ENCODE peak calls at places on chromosome 3, in four cellular contexts. W is iPS-NIHi11, L is caudate nucleus, E is testis. M is an unnamed sample.

GRCh38 chr3:101038393-101038792 is 45.2 kb upstream of the ABI3BP start:
- DNase-seq in W (no peak), L (no peak), E (no peak), M (no peak)

GRCh38 chr3:196163687-196164493 is 47.3 kb downstream of the ZDHHC19 start:
- DNase-seq in W (peak; percentile 26), L (no peak), E (no peak), M (no peak)

GRCh38 chr3:9172851-9173320 is 76.6 kb downstream of the SRGAP3 start:
- DNase-seq in W (no peak), L (no peak), E (no peak), M (no peak)

GRCh38 chr3:30649572-30650310 is 43.3 kb downstream of the TGFBR2 start:
- DNase-seq in W (no peak), L (no peak), E (no peak), M (no peak)

GRCh38 chr3:102374863-102375637 is 59.8 kb upstream of the ZPLD1 start:
- DNase-seq in W (no peak), L (no peak), E (no peak), M (no peak)

GRCh38 chr3:66439666-66440344 is 61.0 kb downstream of the LRIG1 start:
- DNase-seq in W (no peak), L (no peak), E (no peak), M (peak; percentile 32)

GRCh38 chr3:158528306-158528705 is 42.7 kb upstream of the MLF1 start:
- DNase-seq in W (no peak), L (no peak), E (no peak), M (no peak)

GRCh38 chr3:126621627-126622345 is 33.1 kb downstream of the TXNRD3 start:
- DNase-seq in W (no peak), L (no peak), E (no peak), M (no peak)

GRCh38 chr3:62210016-62210415 is 163.3 kb downstream of the FEZF2 start:
- DNase-seq in W (no peak), L (no peak), E (no peak), M (no peak)

M was measured in GM13977.